ENCODE peak calls at places on chromosomes 11 and 22, in eight cellular contexts. C, U, B, G, N, T, Y and Q are unnamed samples.

GRCh38 chr11:10673476-10674062 is 20.0 kb downstream of the IRAG1 start:
- DNase-seq in C (no peak), U (no peak), B (no peak), G (no peak), N (no peak), T (no peak), Y (no peak), Q (no peak)

GRCh38 chr22:38456272-38456837 is 1.4 kb upstream of the KCNJ4 start:
- DNase-seq in C (no peak), U (no peak), B (no peak), G (no peak), N (no peak), T (no peak), Y (no peak), Q (no peak)

GRCh38 chr11:85723088-85723487 is 37.1 kb upstream of the CCDC89 start:
- DNase-seq in C (no peak), U (no peak), B (no peak), G (no peak), N (peak; percentile 73), T (peak; percentile 87), Y (no peak), Q (no peak)

GRCh38 chr11:67301951-67302516 is 1.3 kb upstream of the SSH3 start:
- DNase-seq in C (no peak), U (no peak), B (peak; percentile 73), G (peak; percentile 71), N (no peak), T (peak; percentile 49), Y (peak; percentile 83), Q (peak; percentile 80)

GRCh38 chr11:119518746-119519382 is 95.9 kb upstream of the THY1 start:
- DNase-seq in C (no peak), U (peak; percentile 49), B (peak; percentile 37), G (peak; percentile 89), N (peak; percentile 54), T (peak; percentile 68), Y (peak; percentile 84), Q (peak; percentile 54)

GRCh38 chr11:18491924-18492323 is 34.8 kb downstream of the TSG101 start:
- DNase-seq in C (no peak), U (peak; percentile 2), B (peak; percentile 14), G (no peak), N (no peak), T (peak; percentile 59), Y (no peak), Q (no peak)

GRCh38 chr22:30282616-30283046 is 6.7 kb downstream of the CASTOR1 start:
- DNase-seq in C (no peak), U (no peak), B (no peak), G (no peak), N (no peak), T (no peak), Y (no peak), Q (no peak)

GRCh38 chr11:8831861-8832260 is 79.1 kb upstream of the AKIP1 start:
- DNase-seq in C (no peak), U (no peak), B (no peak), G (no peak), N (no peak), T (no peak), Y (no peak), Q (no peak)

GRCh38 chr11:133814588-133814987 is 30.7 kb downstream of the SPATA19 start:
- DNase-seq in C (no peak), U (no peak), B (no peak), G (no peak), N (no peak), T (no peak), Y (no peak), Q (no peak)

GRCh38 chr22:40635940-40636379 is 559 bp downstream of the MRTFA start:
- DNase-seq in C (no peak), U (no peak), B (no peak), G (no peak), N (no peak), T (no peak), Y (peak; percentile 50), Q (no peak)

GRCh38 chr11:123607781-123608180 is 46.6 kb downstream of the SCN3B start:
- DNase-seq in C (no peak), U (no peak), B (no peak), G (no peak), N (no peak), T (no peak), Y (no peak), Q (no peak)

GRCh38 chr11:27401760-27402316 is 38.8 kb upstream of the CCDC34 start:
- DNase-seq in C (no peak), U (no peak), B (no peak), G (no peak), N (no peak), T (peak; percentile 73), Y (no peak), Q (no peak)

GRCh38 chr11:116960916-116961315 is 123.5 kb upstream of the APOA1 start:
- DNase-seq in C (peak; percentile 8), U (peak; percentile 82), B (peak; percentile 72), G (peak; percentile 5), N (peak; percentile 76), T (peak; percentile 76), Y (peak; percentile 6), Q (no peak)

GRCh38 chr11:110433393-110434333 is 3.9 kb downstream of the FDX1 start:
- DNase-seq in C (no peak), U (no peak), B (peak; percentile 62), G (no peak), N (peak; percentile 25), T (peak; percentile 58), Y (peak; percentile 48), Q (peak; percentile 74)

GRCh38 chr11:79727221-79727620 is 286.4 kb upstream of the TENM4 start:
- DNase-seq in C (no peak), U (no peak), B (no peak), G (no peak), N (no peak), T (no peak), Y (no peak), Q (no peak)

GRCh38 chr11:130979386-130979972 is 63.2 kb upstream of the SNX19 start:
- DNase-seq in C (no peak), U (peak; percentile 13), B (peak; percentile 64), G (peak; percentile 69), N (peak; percentile 36), T (peak; percentile 72), Y (peak; percentile 82), Q (peak; percentile 47)

GRCh38 chr11:36116161-36116560 is 172.3 kb downstream of the LDLRAD3 start:
- DNase-seq in C (no peak), U (no peak), B (no peak), G (no peak), N (no peak), T (no peak), Y (no peak), Q (no peak)

GRCh38 chr22:25702046-25702445 is 39.9 kb upstream of the MYO18B start:
- DNase-seq in C (no peak), U (peak; percentile 10), B (peak; percentile 64), G (no peak), N (peak; percentile 2), T (peak; percentile 11), Y (no peak), Q (peak; percentile 37)

GRCh38 chr11:69558519-69558941 is 77.1 kb downstream of the LINC01488 start:
- DNase-seq in C (no peak), U (no peak), B (no peak), G (no peak), N (no peak), T (no peak), Y (no peak), Q (no peak)

GRCh38 chr11:1092919-1093318 is 18.2 kb downstream of the MUC2 start:
- DNase-seq in C (no peak), U (no peak), B (no peak), G (no peak), N (no peak), T (no peak), Y (no peak), Q (no peak)

GRCh38 chr22:43968614-43969013 is 13.4 kb downstream of the SAMM50 start:
- DNase-seq in C (no peak), U (no peak), B (no peak), G (no peak), N (no peak), T (no peak), Y (no peak), Q (no peak)
- TF ChIP-seq CTCF in C (no peak), U (no peak), B (no peak), G (no peak), N (no peak), T (no peak), Y (no peak), Q (no peak)

GRCh38 chr22:49480896-49481650 is 346.6 kb downstream of the BRD1 start:
- DNase-seq in C (no peak), U (no peak), B (no peak), G (no peak), N (no peak), T (no peak), Y (no peak), Q (no peak)
- H3K4me3 ChIP-seq in C (no peak overlapping the region), U (no peak overlapping the region), B (no peak overlapping the region), G (peak overlapping the region; percentile 19), N (no peak overlapping the region), T (peak overlapping the region; percentile 44), Y (no peak overlapping the region), Q (peak overlapping the region; percentile 40)

GRCh38 chr11:125164422-125165110 is at the start of gene PKNOX2:
- DNase-seq in C (peak; percentile 3), U (peak; percentile 67), B (peak; percentile 84), G (peak; percentile 94), N (peak; percentile 47), T (peak; percentile 63), Y (peak; percentile 91), Q (peak; percentile 85)

GRCh38 chr11:125164091-125164421 is 495 bp upstream of the PKNOX2 start:
- DNase-seq in C (no peak), U (no peak), B (no peak), G (no peak), N (no peak), T (no peak), Y (no peak), Q (no peak)

GRCh38 chr11:125165664-125166346 is 1.3 kb downstream of the PKNOX2 start:
- DNase-seq in C (no peak), U (no peak), B (peak; percentile 41), G (peak; percentile 61), N (no peak), T (no peak), Y (peak; percentile 57), Q (no peak)

GRCh38 chr11:125166347-125166841 is 1.8 kb downstream of the PKNOX2 start:
- DNase-seq in C (no peak), U (no peak), B (peak; percentile 34), G (peak; percentile 45), N (no peak), T (no peak), Y (peak; percentile 60), Q (no peak)

DNA sequence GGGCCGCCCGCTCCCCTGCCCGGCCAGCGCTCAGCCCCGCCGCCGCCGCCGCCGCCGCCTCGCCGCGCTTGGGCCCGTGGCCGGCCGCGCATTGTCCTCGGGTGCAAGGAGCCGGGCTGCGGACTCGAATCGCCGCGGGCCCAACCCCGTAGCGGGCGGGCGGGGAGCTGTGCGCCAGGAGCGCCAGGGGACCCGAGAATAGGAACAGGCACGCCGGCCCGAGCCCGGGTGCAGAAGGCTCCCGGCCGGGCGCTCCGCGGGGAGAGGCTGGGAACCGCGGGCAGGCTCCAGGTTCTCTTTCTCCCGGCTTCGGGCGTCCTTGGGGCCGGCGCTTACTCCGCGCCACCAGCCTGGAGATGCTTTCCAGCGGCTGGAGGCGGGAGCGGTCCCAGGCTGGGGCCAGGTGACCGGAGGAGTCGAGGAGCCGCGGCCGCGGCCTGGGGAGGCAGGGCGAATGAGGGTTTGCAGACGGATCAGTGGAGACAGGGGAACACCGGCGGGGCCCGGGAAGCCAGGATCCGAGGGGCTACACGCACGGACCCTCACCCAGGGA is 636 bp downstream of the PKNOX2 start:
- DNase-seq in C (no peak), U (peak; percentile 29), B (peak; percentile 26), G (peak; percentile 65), N (peak; percentile 53), T (peak; percentile 19), Y (peak; percentile 54), Q (peak; percentile 26)
- TF ChIP-seq EZH2 in C (no peak), U (no peak), B (no peak), G (peak; percentile 38), N (no peak), T (no peak), Y (peak; percentile 71), Q (no peak)

GRCh38 chr11:61769169-61769920 is 16.9 kb downstream of the MYRF start:
- DNase-seq in C (no peak), U (peak; percentile 35), B (peak; percentile 24), G (peak; percentile 63), N (no peak), T (no peak), Y (peak; percentile 74), Q (no peak)
- TF ChIP-seq CTCF in C (peak; percentile 14), U (no peak), B (peak; percentile 38), G (peak; percentile 42), N (no peak), T (peak; percentile 14), Y (peak; percentile 27), Q (peak; percentile 7)